ENCODE peak calls at places on chromosomes 4 and X, in six cellular contexts. A, U, J, C, T and F are unnamed samples.

GRCh38 chr4:177573487-177573886 is 131.2 kb upstream of the AGA start:
- DNase-seq in A (no peak), U (peak), J (no peak), C (no peak), T (no peak), F (no peak)

GRCh38 chr4:51853027-51853682 is 10.2 kb downstream of the DCUN1D4 start:
- DNase-seq in A (no peak), U (peak), J (peak), C (no peak), T (no peak), F (no peak)

GRCh38 chrX:45758738-45759397 is 558.2 kb upstream of the DIPK2B start:
- DNase-seq in A (no peak), U (peak), J (no peak), C (no peak), T (no peak), F (no peak)

GRCh38 chr4:118018381-118018780 is 15.9 kb upstream of the NDST3 start:
- DNase-seq in A (no peak), U (no peak), J (no peak), C (no peak), T (no peak), F (no peak)

GRCh38 chr4:148391056-148391455 is 51.2 kb downstream of the NR3C2 start:
- DNase-seq in A (no peak), U (no peak), J (no peak), C (no peak), T (no peak), F (no peak)

GRCh38 chr4:109012286-109012880 is 249.5 kb upstream of the ETNPPL start:
- DNase-seq in A (no peak), U (no peak), J (no peak), C (no peak), T (no peak), F (no peak)

GRCh38 chr4:153950100-153950979 is 161.5 kb upstream of the SFRP2 start:
- DNase-seq in A (no peak), U (no peak), J (peak), C (no peak), T (no peak), F (no peak)

GRCh38 chr4:148998719-148999118 is 556.5 kb upstream of the NR3C2 start:
- DNase-seq in A (peak), U (peak), J (no peak), C (peak), T (no peak), F (no peak)

GRCh38 chr4:143411527-143412480 is 75.1 kb downstream of the GAB1 start:
- DNase-seq in A (peak), U (peak), J (no peak), C (no peak), T (no peak), F (no peak)

GRCh38 chrX:43500240-43500639 is 155.9 kb upstream of the MAOA start:
- DNase-seq in A (no peak), U (no peak), J (no peak), C (no peak), T (no peak), F (peak)

GRCh38 chr4:156931267-156931666 is 40.3 kb downstream of the PDGFC start:
- DNase-seq in A (peak), U (peak), J (peak), C (no peak), T (no peak), F (no peak)

GRCh38 chr4:151801547-151802516 is 41.0 kb upstream of the GATB start:
- DNase-seq in A (peak), U (peak), J (peak), C (peak), T (peak), F (no peak)

GRCh38 chrX:85851418-85851817 is 195.9 kb downstream of the CHM start:
- DNase-seq in A (peak), U (peak), J (peak), C (peak), T (no peak), F (no peak)

GRCh38 chrX:68177542-68177941 is 255.8 kb downstream of the OPHN1 start:
- DNase-seq in A (no peak), U (peak), J (no peak), C (no peak), T (no peak), F (no peak)

GRCh38 chr4:653080-653821 is 20.8 kb downstream of the ATP5ME start:
- DNase-seq in A (no peak), U (no peak), J (no peak), C (no peak), T (no peak), F (no peak)

GRCh38 chrX:154082396-154083133 is 15.0 kb downstream of the MECP2 start:
- DNase-seq in A (no peak), U (peak), J (no peak), C (no peak), T (no peak), F (no peak)

GRCh38 chr4:52371861-52372260 is 287.2 kb downstream of the USP46 start:
- DNase-seq in A (no peak), U (peak), J (no peak), C (no peak), T (no peak), F (no peak)

GRCh38 chr4:10185518-10186227 is 69.1 kb upstream of the WDR1 start:
- DNase-seq in A (no peak), U (no peak), J (no peak), C (no peak), T (no peak), F (no peak)

GRCh38 chr4:139547979-139548378 is 8.0 kb downstream of the SETD7 start:
- DNase-seq in A (no peak), U (no peak), J (no peak), C (no peak), T (no peak), F (no peak)

GRCh38 chr4:42655921-42656735 is 777 bp downstream of the ATP8A1 start:
- DNase-seq in A (peak), U (peak), J (peak), C (peak), T (peak), F (no peak)

GRCh38 chrX:106415276-106415895 is 196.4 kb upstream of the RADX start:
- DNase-seq in A (peak), U (peak), J (peak), C (no peak), T (no peak), F (peak)